ENCODE peak calls at places on chromosome 1, in eight cellular contexts. X, S, V, R, C, T, W and D are unnamed samples.

GRCh38 chr1:207605444-207606361 is 39.2 kb upstream of the CR1L start:
- DNase-seq in X (no peak), S (no peak), V (peak; percentile 7), R (no peak), C (no peak), T (peak; percentile 13), W (no peak), D (no peak)

GRCh38 chr1:34858901-34859441 is 578 bp downstream of the SMIM12 start:
- DNase-seq in X (no peak), S (no peak), V (no peak), R (peak; percentile 52), C (no peak), T (no peak), W (peak; percentile 74), D (peak; percentile 34)

GRCh38 chr1:107936498-107937481 is 28.2 kb downstream of the VAV3 start:
- DNase-seq in X (no peak), S (peak; percentile 51), V (peak; percentile 37), R (peak; percentile 89), C (peak; percentile 64), T (peak; percentile 78), W (peak; percentile 96), D (peak; percentile 93)

GRCh38 chr1:233328661-233329498 is 1.4 kb downstream of the MAP3K21 start:
- DNase-seq in X (no peak), S (no peak), V (no peak), R (peak; percentile 12), C (no peak), T (no peak), W (peak; percentile 2), D (no peak)

GRCh38 chr1:58149266-58149812 is 397.2 kb downstream of the OMA1 start:
- DNase-seq in X (no peak), S (no peak), V (no peak), R (no peak), C (no peak), T (no peak), W (no peak), D (no peak)

GRCh38 chr1:217088521-217089221 is 365.4 kb upstream of the ESRRG start:
- DNase-seq in X (no peak), S (no peak), V (no peak), R (no peak), C (no peak), T (peak; percentile 53), W (no peak), D (peak; percentile 30)

GRCh38 chr1:23904748-23905357 is 8.3 kb downstream of the CNR2 start:
- DNase-seq in X (no peak), S (no peak), V (no peak), R (peak; percentile 57), C (no peak), T (no peak), W (no peak), D (no peak)

GRCh38 chr1:167880570-167880969 is 33.4 kb downstream of the ADCY10 start:
- DNase-seq in X (no peak), S (no peak), V (no peak), R (no peak), C (no peak), T (no peak), W (no peak), D (no peak)

GRCh38 chr1:222107975-222108374 is 366.1 kb upstream of the DUSP10 start:
- DNase-seq in X (no peak), S (no peak), V (no peak), R (no peak), C (no peak), T (no peak), W (no peak), D (no peak)

GRCh38 chr1:243957141-243957540 is 93.9 kb upstream of the ZBTB18 start:
- DNase-seq in X (no peak), S (no peak), V (no peak), R (no peak), C (no peak), T (no peak), W (no peak), D (no peak)

GRCh38 chr1:52955129-52955970 is 28.3 kb downstream of the SCP2 start:
- DNase-seq in X (no peak), S (no peak), V (no peak), R (no peak), C (no peak), T (no peak), W (peak; percentile 92), D (peak; percentile 92)

GRCh38 chr1:108357802-108358201 is 92.3 kb upstream of the NBPF6 start:
- DNase-seq in X (no peak), S (no peak), V (no peak), R (no peak), C (no peak), T (no peak), W (no peak), D (no peak)

GRCh38 chr1:204591473-204592090 is 75.4 kb downstream of the MDM4 start:
- DNase-seq in X (no peak), S (no peak), V (no peak), R (peak; percentile 94), C (no peak), T (no peak), W (peak; percentile 81), D (peak; percentile 47)

GRCh38 chr1:34711469-34711868 is 43.4 kb upstream of the GJB5 start:
- DNase-seq in X (no peak), S (no peak), V (peak; percentile 38), R (peak; percentile 10), C (no peak), T (peak; percentile 49), W (peak; percentile 8), D (no peak)

GRCh38 chr1:171983584-171983983 is 142.3 kb downstream of the DNM3 start:
- DNase-seq in X (no peak), S (no peak), V (peak; percentile 4), R (no peak), C (no peak), T (no peak), W (peak; percentile 71), D (peak; percentile 29)

GRCh38 chr1:226697151-226697575 is 41.9 kb downstream of the ITPKB start:
- DNase-seq in X (no peak), S (no peak), V (no peak), R (peak; percentile 95), C (no peak), T (no peak), W (peak; percentile 66), D (peak; percentile 82)

GRCh38 chr1:109926662-109927300 is 16.1 kb downstream of the CSF1 start:
- DNase-seq in X (no peak), S (no peak), V (no peak), R (peak; percentile 25), C (no peak), T (no peak), W (peak; percentile 86), D (peak; percentile 74)

GRCh38 chr1:113391643-113392271 is 1.4 kb downstream of the MAGI3 start:
- DNase-seq in X (no peak), S (no peak), V (no peak), R (peak; percentile 22), C (no peak), T (no peak), W (peak; percentile 18), D (no peak)

GRCh38 chr1:155185783-155186265 is 12.2 kb downstream of the TRIM46 start:
- DNase-seq in X (peak; percentile 42), S (no peak), V (no peak), R (no peak), C (no peak), T (no peak), W (no peak), D (no peak)
- H3K27ac ChIP-seq in X (no peak overlapping the region), S (no peak overlapping the region), V (no peak overlapping the region), R (peak overlapping the region; percentile 64), C (no peak overlapping the region), T (no peak overlapping the region), W (no peak overlapping the region), D (no peak overlapping the region)

DNA sequence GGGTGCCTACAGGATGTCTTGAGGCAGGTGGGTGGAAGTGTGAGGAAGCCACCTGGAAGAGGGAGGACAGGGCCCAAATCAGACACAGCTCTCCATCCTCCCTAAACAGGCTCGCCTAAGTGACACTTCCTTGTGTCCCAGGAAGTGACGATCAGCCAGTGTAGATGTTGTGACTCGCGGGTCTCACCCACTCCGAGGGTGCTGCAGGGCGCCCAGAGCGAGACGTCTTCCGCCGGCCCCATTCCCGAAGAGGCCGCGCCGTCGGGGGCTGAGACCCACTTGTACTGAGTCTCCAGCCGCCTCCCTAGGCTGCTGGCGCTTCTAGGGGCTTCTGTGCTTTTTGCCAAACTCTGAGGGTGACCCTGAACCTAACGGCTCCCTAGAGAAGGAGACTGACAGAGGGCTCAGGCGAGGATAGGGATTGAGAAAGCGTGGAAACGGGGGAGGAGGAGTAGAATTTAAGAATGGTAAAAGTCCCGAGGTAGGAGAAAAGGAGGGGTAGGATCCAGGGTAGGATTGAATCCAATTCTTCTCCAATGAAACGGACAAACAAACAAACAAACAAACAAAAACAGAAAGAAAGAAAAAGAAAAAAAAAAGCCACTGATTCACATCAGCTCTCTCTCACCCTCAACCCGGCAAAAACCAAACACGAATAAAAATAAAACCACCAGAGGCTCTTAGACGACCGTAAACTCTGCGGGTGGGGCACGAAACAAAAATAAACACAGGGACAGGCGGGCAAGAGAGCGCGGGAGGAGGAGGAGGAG is 472 bp upstream of the MARK1 start:
- DNase-seq in X (peak; percentile 68), S (peak; percentile 53), V (no peak), R (no peak), C (no peak), T (peak; percentile 46), W (peak; percentile 15), D (peak; percentile 34)
- H3K27ac ChIP-seq in X (peak overlapping the region; percentile 95), S (peak overlapping the region; percentile 93), V (peak overlapping the region; percentile 57), R (peak overlapping the region; percentile 71), C (peak overlapping the region; percentile 93), T (peak overlapping the region; percentile 53), W (no peak overlapping the region), D (no peak overlapping the region)

DNA sequence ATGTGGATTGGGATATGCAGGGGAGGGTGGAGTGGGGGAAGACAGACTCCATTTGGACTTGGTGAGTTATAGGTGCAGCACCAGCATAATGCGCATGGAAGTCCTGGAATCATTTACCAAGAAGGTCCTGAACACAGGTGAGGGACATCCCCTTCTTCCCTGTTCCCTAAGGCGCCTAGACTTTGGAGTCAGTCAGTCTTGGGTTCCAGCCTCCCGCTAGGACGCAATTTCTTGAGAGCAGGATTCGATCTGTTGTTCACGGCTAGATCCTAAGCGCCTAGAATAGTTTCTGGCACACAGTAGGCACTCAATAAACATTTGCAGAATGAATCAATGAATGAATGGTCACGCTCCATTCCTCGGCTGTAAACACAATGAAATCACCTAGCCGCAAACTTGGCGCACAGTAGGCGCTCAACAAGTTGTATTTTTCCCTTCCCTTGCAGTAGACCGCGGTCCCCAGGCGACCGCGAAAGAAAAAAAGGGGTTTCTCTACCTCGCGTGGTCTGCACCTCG is 1.0 kb upstream of the AK4 start:
- DNase-seq in X (no peak), S (no peak), V (no peak), R (no peak), C (no peak), T (peak; percentile 55), W (no peak), D (peak; percentile 32)
- H3K27ac ChIP-seq in X (peak overlapping the region; percentile 92), S (peak overlapping the region; percentile 86), V (peak overlapping the region; percentile 68), R (peak overlapping the region; percentile 83), C (peak overlapping the region; percentile 91), T (no peak overlapping the region), W (no peak overlapping the region), D (no peak overlapping the region)

DNA sequence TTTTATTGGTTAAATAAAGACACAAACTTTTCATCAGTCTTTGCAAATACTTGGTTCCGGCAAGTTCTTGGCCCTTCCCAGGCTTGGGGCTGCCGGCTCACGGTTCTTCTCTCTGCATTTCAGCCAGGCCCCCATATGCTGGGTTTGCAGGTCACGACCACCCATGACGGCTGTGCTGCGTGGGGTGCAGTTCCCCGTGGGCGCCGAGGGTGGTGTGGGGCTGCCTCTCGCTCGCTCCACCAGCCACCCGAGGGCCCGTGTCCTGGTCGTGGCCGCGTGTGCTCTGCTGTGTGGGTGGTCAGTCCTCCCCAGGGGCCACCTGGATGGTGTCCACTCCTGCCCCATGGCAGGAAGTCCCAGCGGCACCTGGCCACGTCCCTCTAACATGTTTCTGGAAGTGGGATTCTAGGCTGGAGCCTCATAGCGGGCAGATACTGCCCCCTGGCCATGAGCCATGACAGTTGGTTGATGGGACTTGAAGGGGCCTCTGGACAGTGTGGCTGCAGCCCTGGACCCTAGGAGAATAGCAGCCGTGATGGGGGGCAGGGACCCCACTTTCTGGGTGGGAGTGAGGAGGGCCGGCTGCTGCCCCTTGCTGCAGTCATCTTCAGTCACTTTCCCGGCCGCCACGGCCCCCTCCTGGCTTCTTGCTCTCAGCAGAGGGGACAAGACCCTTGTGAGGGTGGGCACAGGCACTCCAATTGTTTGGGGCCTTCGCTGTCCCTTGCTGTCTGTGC is 46.3 kb downstream of the SKI start:
- DNase-seq in X (peak; percentile 63), S (no peak), V (no peak), R (no peak), C (no peak), T (no peak), W (no peak), D (no peak)
- H3K27ac ChIP-seq in X (peak overlapping the region; percentile 74), S (peak overlapping the region; percentile 67), V (no peak overlapping the region), R (peak overlapping the region; percentile 82), C (peak overlapping the region; percentile 78), T (peak overlapping the region; percentile 89), W (no peak overlapping the region), D (peak overlapping the region; percentile 34)